ENCODE peak calls at places on chromosomes 4 and X, in eight cellular contexts. M is neuronal stem cell, V is hepatocyte, T is K562, S is brain microvascular endothelial cell, J is tibial artery, I is GM12878, U is AG04450. R is an unnamed sample.

GRCh38 chr4:156294577-156294976 is 340.9 kb upstream of the CTSO start:
- DNase-seq in I (no peak), T (no peak), M (peak; percentile 4), V (peak; percentile 65), U (peak; percentile 36), J (no peak), S (peak; percentile 96), R (peak; percentile 33)

GRCh38 chr4:38503689-38504395 is 160.2 kb upstream of the KLF3 start:
- DNase-seq in U (no peak), M (no peak), V (no peak), I (peak; percentile 86), S (no peak), J (no peak), T (no peak), R (no peak)

GRCh38 chrX:22944945-22945344 is 54.8 kb upstream of the DDX53 start:
- DNase-seq in U (no peak), M (no peak), I (no peak), J (no peak), T (no peak), S (no peak), V (no peak), R (no peak)

GRCh38 chr4:181376058-181376457 is 867.1 kb upstream of the TENM3 start:
- DNase-seq in V (no peak), S (no peak), U (no peak), T (no peak), M (no peak), I (no peak), J (no peak), R (no peak)

GRCh38 chr4:80305466-80305865 is 30.1 kb upstream of the CFAP299 start:
- DNase-seq in U (no peak), J (no peak), M (no peak), I (no peak), S (peak; percentile 45), T (no peak), V (no peak), R (no peak)

GRCh38 chr4:83223781-83224180 is 60.8 kb downstream of the COQ2 start:
- DNase-seq in J (no peak), S (no peak), T (no peak), M (no peak), V (no peak), I (no peak), U (no peak), R (no peak)

GRCh38 chr4:153759407-153760226 is at the start of gene RNF175:
- DNase-seq in U (no peak), V (peak; percentile 40), T (no peak), S (no peak), M (no peak), I (no peak), J (no peak), R (no peak)

GRCh38 chr4:112852586-112852985 is 196.9 kb upstream of the ANK2 start:
- DNase-seq in V (no peak), U (no peak), S (no peak), T (no peak), M (no peak), J (no peak), I (no peak), R (no peak)

GRCh38 chr4:62526671-62527070 is 1326.5 kb downstream of the ADGRL3 start:
- DNase-seq in V (no peak), T (no peak), S (no peak), U (no peak), M (no peak), J (no peak), I (no peak), R (no peak)

GRCh38 chr4:117093581-117093980 is 8.2 kb upstream of the TRAM1L1 start:
- DNase-seq in J (no peak), V (no peak), I (no peak), M (no peak), S (peak; percentile 64), U (no peak), T (no peak), R (no peak)

GRCh38 chrX:10618911-10619310 is 1.5 kb downstream of the MID1 start:
- DNase-seq in T (no peak), M (no peak), S (no peak), I (no peak), U (no peak), V (peak; percentile 18), J (no peak), R (no peak)

GRCh38 chrX:110178179-110178865 is 139.6 kb downstream of the AMMECR1 start:
- DNase-seq in S (no peak), T (peak; percentile 87), I (no peak), V (no peak), U (no peak), J (no peak), M (no peak), R (no peak)

GRCh38 chrX:110182362-110182761 is 135.5 kb downstream of the AMMECR1 start:
- DNase-seq in S (no peak), V (no peak), M (no peak), T (no peak), U (no peak), I (no peak), J (no peak), R (no peak)

GRCh38 chrX:110181459-110182137 is 136.3 kb downstream of the AMMECR1 start:
- DNase-seq in M (no peak), S (no peak), U (no peak), V (no peak), J (no peak), I (no peak), T (no peak), R (no peak)

GRCh38 chrX:110180928-110181310 is 137.0 kb downstream of the AMMECR1 start:
- DNase-seq in J (no peak), S (peak; percentile 48), M (no peak), V (no peak), T (no peak), I (no peak), U (no peak), R (no peak)

GRCh38 chrX:110180176-110180927 is 137.5 kb downstream of the AMMECR1 start:
- DNase-seq in S (peak; percentile 67), I (no peak), U (peak; percentile 38), J (no peak), V (peak; percentile 37), M (no peak), T (no peak), R (no peak)
- H3K27ac ChIP-seq in S (peak overlapping the region; percentile 81), I (no peak overlapping the region), U (peak overlapping the region; percentile 65), J (no peak overlapping the region), V (no peak overlapping the region), M (no peak overlapping the region), T (no peak overlapping the region), R (peak overlapping the region; percentile 72)

GRCh38 chrX:65862638-65863037 is 177.2 kb downstream of the VSIG4 start:
- DNase-seq in V (no peak), M (no peak), T (no peak), I (no peak), J (no peak), S (no peak), U (no peak), R (no peak)

GRCh38 chrX:65859299-65859698 is 180.6 kb downstream of the VSIG4 start:
- DNase-seq in J (no peak), I (no peak), V (no peak), M (no peak), T (no peak), U (no peak), S (no peak), R (no peak)
- H3K27ac ChIP-seq in J (no peak overlapping the region), I (no peak overlapping the region), V (no peak overlapping the region), M (no peak overlapping the region), T (no peak overlapping the region), U (no peak overlapping the region), S (no peak overlapping the region), R (no peak overlapping the region)

DNA sequence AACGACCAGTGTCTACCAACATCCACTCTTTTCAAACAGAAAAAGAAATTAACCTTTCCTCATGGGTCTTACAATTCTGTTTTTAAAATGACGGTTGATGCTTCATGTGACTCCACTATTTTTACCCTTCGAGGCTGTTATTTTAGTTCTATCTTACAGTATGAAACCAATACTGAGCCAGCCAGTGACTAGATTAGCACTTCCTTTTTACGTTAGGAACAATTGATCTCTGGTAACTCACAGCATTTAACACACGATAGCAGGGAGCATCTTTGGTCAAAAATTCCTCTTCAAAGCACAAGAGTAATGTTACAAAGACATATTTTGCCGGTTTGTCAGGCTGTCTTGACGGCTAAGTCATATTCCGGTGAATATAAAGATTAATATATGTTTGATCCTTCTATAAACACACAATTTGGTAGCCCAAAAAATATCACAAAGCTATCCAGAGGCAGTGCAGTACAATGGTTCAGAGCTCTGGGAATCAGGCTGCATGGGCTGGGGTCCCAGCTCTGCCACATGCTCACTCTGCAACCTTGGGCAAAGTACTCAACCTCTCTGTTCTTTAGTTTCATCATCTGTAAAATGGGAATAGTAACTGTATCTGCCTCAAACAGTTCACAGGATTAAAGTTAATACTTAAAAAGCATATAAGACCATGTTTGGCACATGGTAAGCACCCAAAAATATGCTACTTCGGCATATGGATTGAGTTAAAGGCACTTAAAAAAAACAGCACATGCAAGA is 62.9 kb upstream of the TXK start:
- DNase-seq in I (peak; percentile 72), M (no peak), J (no peak), T (no peak), V (no peak), U (no peak), S (no peak), R (no peak)
- H3K27ac ChIP-seq in I (peak overlapping the region; percentile 86), M (no peak overlapping the region), J (no peak overlapping the region), T (peak overlapping the region; percentile 67), V (no peak overlapping the region), U (no peak overlapping the region), S (no peak overlapping the region), R (no peak overlapping the region)

DNA sequence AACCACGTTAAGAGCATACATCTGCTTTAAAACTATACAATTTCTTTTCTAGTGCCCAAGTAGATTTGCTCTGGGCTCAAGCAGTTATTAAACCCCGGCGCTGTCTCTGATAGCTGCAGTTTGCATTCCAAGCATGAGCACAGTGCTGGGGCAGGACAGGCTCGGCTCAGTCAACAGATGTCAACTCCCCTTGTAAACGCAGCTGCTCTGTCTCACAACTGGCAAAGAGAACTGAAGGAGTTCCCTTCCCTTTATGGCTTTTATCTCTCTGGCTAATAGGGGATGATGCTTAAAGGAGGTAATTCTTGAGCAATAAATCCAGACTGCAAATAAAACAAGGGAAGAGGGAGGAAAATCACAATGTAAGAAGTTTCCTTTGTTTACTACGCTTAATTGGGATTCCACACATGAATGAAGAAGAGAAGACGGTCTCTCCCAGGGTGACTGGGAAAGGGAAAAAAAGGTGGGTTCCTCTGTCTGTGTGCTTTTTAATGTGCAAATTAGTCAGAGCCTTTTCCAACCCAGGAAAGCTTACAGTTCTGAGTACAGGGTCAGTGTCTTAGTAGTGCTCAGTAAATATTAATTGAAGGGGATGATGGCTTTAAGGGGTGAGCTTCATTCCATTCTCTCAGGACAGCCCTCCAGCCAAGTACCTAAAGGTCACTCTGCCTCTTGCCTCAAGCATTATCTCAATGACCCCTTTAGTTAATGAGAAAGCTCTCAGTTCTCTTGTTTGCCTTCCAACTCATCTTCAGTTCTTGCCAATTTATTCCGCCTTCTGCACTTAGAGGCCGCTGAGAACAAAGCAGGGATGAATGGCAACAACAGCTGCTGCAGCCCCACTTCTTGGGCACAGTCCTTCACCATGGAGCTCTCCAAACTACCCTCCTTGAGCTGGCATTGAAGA is 155.7 kb upstream of the JADE1 start:
- DNase-seq in M (peak; percentile 76), V (peak; percentile 84), S (peak; percentile 21), I (no peak), T (no peak), J (no peak), U (peak; percentile 45), R (no peak)
- H3K27ac ChIP-seq in M (peak overlapping the region; percentile 88), V (peak overlapping the region; percentile 80), S (no peak overlapping the region), I (no peak overlapping the region), T (no peak overlapping the region), J (no peak overlapping the region), U (no peak overlapping the region), R (no peak overlapping the region)

DNA sequence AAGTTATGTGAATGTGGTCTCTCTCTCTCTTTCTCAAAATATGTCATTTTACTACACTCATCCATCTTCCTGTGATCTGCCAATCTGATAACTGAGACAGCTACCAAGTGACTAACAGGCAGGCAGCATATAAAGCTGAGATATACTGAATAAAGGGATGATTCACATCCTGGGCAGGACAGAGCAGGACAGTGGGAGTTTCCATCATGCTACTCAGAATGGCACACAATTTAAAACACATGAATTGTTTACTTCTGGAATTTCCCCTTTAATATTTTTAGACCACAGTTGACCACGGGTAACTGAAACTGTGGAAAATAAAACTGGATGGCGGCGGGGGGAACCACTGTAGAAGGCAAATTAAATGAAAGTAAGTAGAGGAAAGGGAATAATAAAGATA is 58.6 kb upstream of the DCTD start:
- DNase-seq in U (peak; percentile 29), M (no peak), I (peak; percentile 57), T (peak; percentile 50), J (no peak), S (peak; percentile 90), V (no peak), R (peak; percentile 84)
- H3K27ac ChIP-seq in U (no peak overlapping the region), M (no peak overlapping the region), I (no peak overlapping the region), T (peak overlapping the region; percentile 62), J (no peak overlapping the region), S (peak overlapping the region; percentile 36), V (no peak overlapping the region), R (peak overlapping the region; percentile 80)